ENCODE peak calls at places on chromosomes 3 and 15, in ten cellular contexts. T, Z, W, K, E, U, R, B, S and G are unnamed samples.

GRCh38 chr3:142263126-142263525 is 37.7 kb upstream of the GK5 start:
- DNase-seq in Z (no peak), K (no peak), U (no peak), S (no peak), E (no peak), W (peak), T (no peak), B (no peak), R (no peak), G (no peak)

GRCh38 chr15:32683231-32683630 is 34.6 kb upstream of the GREM1 start:
- DNase-seq in E (no peak), T (no peak), Z (no peak), B (no peak), W (peak), R (no peak), S (no peak), U (no peak), K (no peak), G (no peak)

GRCh38 chr3:139533781-139534443 is 5.6 kb downstream of the RBP1 start:
- DNase-seq in E (no peak), T (no peak), R (no peak), U (peak), Z (no peak), S (peak), K (peak), W (peak), B (no peak), G (peak)

GRCh38 chr15:50315814-50316630 is 39.0 kb downstream of the GABPB1 start:
- DNase-seq in T (no peak), B (no peak), R (peak), S (peak), Z (peak), K (no peak), W (peak), U (no peak), E (peak), G (no peak)

GRCh38 chr3:139353920-139354556 is 10.2 kb downstream of the MRPS22 start:
- DNase-seq in Z (peak), U (peak), K (no peak), R (no peak), W (peak), S (peak), E (no peak), T (no peak), B (no peak), G (no peak)

GRCh38 chr15:86255247-86255646 is 175.6 kb downstream of the AGBL1 start:
- DNase-seq in K (no peak), B (no peak), U (no peak), R (no peak), W (no peak), Z (no peak), S (no peak), T (no peak), E (no peak), G (no peak)

GRCh38 chr3:134242649-134243637 is 7.7 kb downstream of the RYK start:
- DNase-seq in U (no peak), W (peak), Z (peak), R (no peak), E (no peak), S (peak), B (no peak), K (no peak), T (no peak), G (no peak)

GRCh38 chr15:59138243-59138642 is 33.3 kb downstream of the CCNB2 start:
- DNase-seq in U (peak), K (no peak), T (peak), B (peak), R (peak), W (peak), Z (peak), E (peak), S (peak), G (no peak)

GRCh38 chr3:65436580-65436979 is 602.1 kb downstream of the MAGI1 start:
- DNase-seq in T (no peak), S (no peak), E (no peak), R (no peak), W (no peak), U (peak), B (no peak), K (no peak), Z (no peak), G (no peak)

GRCh38 chr3:87834327-87834726 is 224.5 kb downstream of the CGGBP1 start:
- DNase-seq in S (no peak), Z (no peak), B (no peak), T (no peak), E (no peak), W (no peak), R (no peak), U (no peak), K (no peak), G (no peak)

GRCh38 chr3:193140381-193140780 is 100.6 kb upstream of the PLAAT1 start:
- DNase-seq in S (no peak), R (no peak), K (no peak), B (no peak), W (peak), Z (no peak), U (no peak), T (no peak), E (no peak), G (no peak)

GRCh38 chr3:125322166-125322565 is 53.0 kb downstream of the ZNF148 start:
- DNase-seq in K (no peak), T (no peak), U (no peak), Z (no peak), R (no peak), E (no peak), W (peak), S (no peak), B (no peak), G (no peak)

GRCh38 chr3:196406806-196407470 is 25.3 kb downstream of the UBXN7 start:
- DNase-seq in R (no peak), Z (peak), E (no peak), B (no peak), U (no peak), K (no peak), T (no peak), S (peak), W (peak), G (no peak)

GRCh38 chr15:98649621-98649995 is 1.3 kb downstream of the IGF1R start:
- DNase-seq in Z (peak), T (no peak), W (peak), K (peak), E (peak), B (no peak), R (peak), S (peak), U (no peak), G (peak)

DNA sequence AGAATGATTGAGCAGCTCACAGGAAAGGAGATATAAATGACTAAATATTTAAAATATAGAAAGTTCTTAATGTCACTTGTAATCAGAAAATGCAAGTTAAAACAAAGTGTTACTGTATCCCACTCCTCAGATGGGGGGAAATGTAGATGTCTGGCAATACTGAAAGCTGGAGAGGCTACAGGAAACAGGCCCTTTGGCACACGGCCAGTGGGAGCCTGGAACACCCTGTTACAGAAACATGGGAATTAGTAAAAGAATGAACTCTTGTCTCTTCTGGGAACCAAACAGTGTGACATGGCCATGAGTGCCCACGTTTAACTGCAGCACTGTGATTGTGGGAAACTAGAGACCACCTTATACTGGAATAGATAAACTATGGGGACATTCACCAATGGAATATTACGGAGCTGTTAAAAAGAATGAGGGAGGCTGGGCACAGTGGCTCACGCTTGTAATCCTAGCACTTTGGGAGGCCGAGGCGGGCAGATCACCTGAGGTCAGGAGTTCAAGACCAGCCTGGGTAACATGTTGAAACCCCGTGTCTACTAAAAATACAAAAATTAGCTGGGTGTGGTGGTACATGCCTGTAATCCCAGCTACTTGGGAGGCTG is 50.2 kb downstream of the CDCP1 start:
- DNase-seq in E (no peak), U (peak), T (no peak), R (no peak), W (no peak), K (no peak), Z (no peak), B (no peak), S (no peak), G (no peak)
- H3K27ac ChIP-seq in E (no peak), U (no peak), T (no peak), R (no peak), W (no peak), K (no peak), Z (no peak), B (no peak), S (no peak), G (no peak)

GRCh38 chr3:172309059-172309458 is 139.2 kb downstream of the GHSR start:
- DNase-seq in W (no peak), U (no peak), E (no peak), T (no peak), Z (no peak), B (no peak), K (no peak), S (no peak), R (no peak), G (no peak)

GRCh38 chr3:172305552-172305951 is 142.7 kb downstream of the GHSR start:
- DNase-seq in S (no peak), E (no peak), W (peak), U (no peak), K (no peak), T (no peak), B (no peak), R (no peak), Z (no peak), G (no peak)

GRCh38 chr3:172309741-172310140 is 138.5 kb downstream of the GHSR start:
- DNase-seq in K (no peak), E (no peak), R (no peak), Z (no peak), S (no peak), B (no peak), W (no peak), U (no peak), T (no peak), G (no peak)

GRCh38 chr3:172305974-172306373 is 142.3 kb downstream of the GHSR start:
- DNase-seq in U (no peak), T (no peak), K (no peak), B (no peak), S (no peak), R (no peak), Z (no peak), W (no peak), E (no peak), G (no peak)

DNA sequence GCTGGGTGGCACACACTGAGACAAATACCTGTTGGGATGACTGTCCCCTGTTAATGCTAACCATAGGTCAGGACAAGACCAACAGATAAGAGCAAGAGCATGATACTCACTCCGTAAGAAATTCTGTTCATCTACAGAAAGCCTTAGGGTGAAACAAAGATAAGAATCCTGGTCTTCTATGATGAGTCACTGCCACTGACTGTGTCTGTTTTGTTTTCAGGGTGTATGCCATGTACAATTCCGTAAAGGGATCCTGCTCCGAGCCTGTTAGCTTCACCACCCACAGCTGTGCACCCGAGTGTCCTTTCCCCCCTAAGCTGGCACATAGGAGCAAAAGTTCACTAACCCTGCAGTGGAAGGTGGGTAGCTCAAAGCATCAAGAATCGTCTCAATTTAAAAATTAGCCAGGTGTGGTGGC is 141.1 kb downstream of the GHSR start:
- DNase-seq in E (no peak), R (no peak), T (no peak), B (no peak), U (no peak), K (no peak), Z (peak), S (no peak), W (peak), G (no peak)
- H3K27ac ChIP-seq in E (no peak), R (no peak), T (no peak), B (peak), U (no peak), K (no peak), Z (peak), S (peak), W (peak), G (peak)

DNA sequence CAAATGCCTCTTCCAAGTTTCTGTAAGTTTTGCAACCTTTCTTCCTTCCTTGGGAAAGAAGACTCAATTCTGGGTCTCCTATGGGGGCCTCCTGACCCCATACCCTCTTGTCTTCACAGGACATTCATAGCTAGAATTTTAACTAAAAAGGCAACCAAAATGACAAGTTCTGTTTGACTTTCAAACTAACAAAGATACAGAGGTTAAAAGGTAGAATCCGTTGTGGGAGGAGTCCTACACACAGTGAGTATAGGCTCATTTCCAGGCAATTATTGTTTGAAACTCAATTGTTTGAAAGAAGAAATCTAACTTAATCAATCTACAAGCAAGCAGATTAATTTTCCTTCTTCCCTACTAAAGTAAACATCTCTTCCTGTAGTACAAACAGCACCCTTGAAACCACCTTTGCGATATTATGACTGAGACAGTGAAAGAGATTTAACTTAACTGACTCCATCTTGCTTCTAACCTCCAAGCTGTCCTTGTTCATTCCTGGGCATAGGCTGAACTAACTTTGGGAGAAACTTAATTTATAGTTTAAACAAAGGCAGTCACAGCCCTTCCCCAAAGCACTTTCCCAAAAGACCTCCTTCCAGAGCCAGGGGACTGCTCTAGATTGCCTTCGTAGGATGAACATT is 14.4 kb upstream of the TNFSF10 start:
- DNase-seq in E (no peak), B (no peak), W (no peak), Z (no peak), S (no peak), T (no peak), K (no peak), U (no peak), R (no peak), G (no peak)
- H3K27ac ChIP-seq in E (peak), B (peak), W (no peak), Z (no peak), S (no peak), T (peak), K (no peak), U (no peak), R (no peak), G (no peak)

GRCh38 chr3:151777880-151778279 is 36.0 kb upstream of the AADAC start:
- DNase-seq in R (no peak), S (no peak), U (no peak), W (no peak), K (no peak), B (no peak), T (no peak), E (no peak), Z (no peak), G (no peak)
- H3K27ac ChIP-seq in R (no peak), S (no peak), U (no peak), W (no peak), K (no peak), B (no peak), T (no peak), E (no peak), Z (no peak), G (no peak)

DNA sequence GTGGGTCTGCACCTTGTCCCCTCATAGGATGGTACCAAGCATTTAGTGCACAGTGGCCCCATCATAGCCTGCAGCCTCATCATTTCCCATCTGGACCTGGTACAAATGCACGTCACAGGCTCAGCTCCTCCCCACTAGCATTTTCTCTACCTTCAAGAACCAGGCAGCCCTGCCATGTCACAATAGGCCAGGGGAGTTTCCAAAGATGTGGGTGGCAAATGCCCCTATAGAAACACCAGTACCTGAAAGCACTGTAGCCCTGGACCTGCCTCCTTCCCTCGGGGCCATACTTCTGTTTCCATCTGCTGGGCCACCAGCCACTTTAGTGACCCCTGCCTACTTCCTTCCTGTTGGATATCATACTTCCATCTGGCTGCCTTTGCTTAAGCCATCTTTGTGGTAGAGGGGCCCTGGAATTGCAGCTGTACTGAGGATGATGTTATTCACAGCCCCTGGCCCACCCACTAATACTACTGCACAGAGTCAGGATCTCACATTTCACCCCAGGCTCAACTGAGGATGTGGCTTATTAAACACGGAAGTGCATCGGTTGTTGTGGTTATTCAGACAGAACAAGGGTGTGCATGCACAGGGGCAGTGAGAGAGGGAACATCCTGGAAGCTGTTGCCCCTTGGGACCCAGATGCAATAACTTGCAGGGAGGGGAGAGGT is 3.8 kb downstream of the TCTA start:
- DNase-seq in E (peak), R (peak), Z (no peak), K (no peak), U (no peak), W (no peak), S (peak), B (no peak), T (peak), G (peak)
- H3K27ac ChIP-seq in E (peak), R (peak), Z (no peak), K (no peak), U (no peak), W (no peak), S (no peak), B (peak), T (peak), G (peak)

DNA sequence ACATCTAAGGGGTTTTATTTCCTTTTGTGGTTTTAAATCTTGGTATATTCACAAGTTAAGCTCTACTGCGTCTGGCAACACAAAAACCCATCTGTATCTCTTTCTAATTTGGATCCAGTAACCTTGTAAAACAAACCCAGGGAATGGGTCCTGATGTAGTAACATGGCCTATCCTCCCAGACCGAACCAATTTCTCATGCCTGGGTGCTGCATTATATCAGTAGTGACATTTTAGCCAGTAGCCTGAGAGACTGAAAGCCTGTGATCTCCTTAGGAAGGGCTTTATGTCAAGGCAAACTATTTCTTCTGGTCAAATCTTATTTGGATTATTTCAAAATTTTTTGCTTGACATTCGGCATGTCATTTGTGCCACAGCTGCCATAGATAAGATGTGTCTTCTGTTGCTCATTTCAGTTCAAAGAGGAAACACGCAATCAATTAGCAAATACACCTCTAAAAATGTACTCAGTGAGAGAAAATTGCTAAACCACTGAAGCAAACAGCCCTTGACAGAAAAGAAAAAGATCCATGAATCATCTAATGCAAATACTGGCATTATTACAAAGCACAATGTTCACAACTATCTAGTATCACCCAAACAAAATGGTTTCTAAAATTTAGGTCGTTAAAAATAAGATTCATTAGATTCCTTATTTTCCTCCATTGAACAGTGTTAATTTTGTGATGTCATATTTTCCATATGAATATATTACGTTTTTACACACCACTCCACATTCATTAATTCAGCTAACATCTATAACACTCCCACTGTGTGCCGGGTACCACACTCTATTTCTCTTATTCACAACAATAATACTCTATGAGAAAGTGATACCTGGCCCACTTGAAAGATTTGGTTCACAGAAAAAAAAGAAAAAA is 4.0 kb downstream of the NPTN start:
- DNase-seq in K (no peak), U (no peak), Z (no peak), E (no peak), S (no peak), R (no peak), W (peak), B (no peak), T (no peak), G (no peak)
- H3K27ac ChIP-seq in K (no peak), U (no peak), Z (no peak), E (no peak), S (peak), R (no peak), W (peak), B (no peak), T (no peak), G (no peak)

GRCh38 chr3:100531093-100531492 is 38.7 kb downstream of the TMEM45A start:
- DNase-seq in W (no peak), Z (no peak), E (no peak), R (no peak), K (no peak), B (no peak), T (no peak), U (no peak), S (no peak), G (no peak)

GRCh38 chr3:100523050-100523760 is 30.8 kb downstream of the TMEM45A start:
- DNase-seq in T (no peak), K (no peak), U (no peak), Z (no peak), S (no peak), R (no peak), W (no peak), E (no peak), B (no peak), G (no peak)

GRCh38 chr3:100526613-100527346 is 34.4 kb downstream of the TMEM45A start:
- DNase-seq in T (no peak), Z (no peak), E (no peak), U (no peak), K (no peak), S (no peak), W (no peak), B (no peak), R (no peak), G (no peak)

GRCh38 chr3:100525753-100526612 is 33.6 kb downstream of the TMEM45A start:
- DNase-seq in Z (peak), U (no peak), T (no peak), S (peak), B (no peak), W (peak), K (no peak), R (no peak), E (no peak), G (no peak)

GRCh38 chr3:100527347-100527735 is 34.9 kb downstream of the TMEM45A start:
- DNase-seq in Z (no peak), S (no peak), U (no peak), E (no peak), K (no peak), B (no peak), R (no peak), T (no peak), W (peak), G (no peak)
- H3K27ac ChIP-seq in Z (no peak), S (no peak), U (no peak), E (no peak), K (no peak), B (no peak), R (no peak), T (no peak), W (peak), G (no peak)

DNA sequence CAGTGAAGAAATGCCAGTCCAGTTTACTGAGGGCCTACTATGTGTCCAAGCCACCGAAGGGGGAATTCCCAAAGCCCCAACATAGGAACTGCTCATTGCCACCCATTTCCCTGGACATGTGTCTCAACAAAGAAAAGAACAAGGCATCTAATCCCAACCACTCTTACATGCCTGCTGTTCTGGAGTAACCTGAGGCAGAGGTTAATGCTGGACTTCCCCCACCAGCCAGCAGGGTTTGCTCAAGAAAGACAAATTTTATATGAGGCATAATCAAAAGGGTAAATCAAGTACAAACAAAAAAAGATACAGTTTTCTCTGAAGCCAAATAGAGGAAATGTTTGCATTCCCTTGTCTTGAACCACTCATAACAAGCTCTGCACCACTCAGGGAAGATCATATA is 4.1 kb downstream of the ADCY5 start:
- DNase-seq in U (no peak), W (no peak), B (no peak), R (no peak), Z (no peak), K (no peak), T (no peak), S (peak), E (no peak), G (no peak)
- H3K27ac ChIP-seq in U (no peak), W (no peak), B (no peak), R (no peak), Z (no peak), K (no peak), T (no peak), S (no peak), E (no peak), G (no peak)